ENCODE peak calls at places on chromosomes 11 and 22, in six cellular contexts. One of them, this sample, is unnamed.

GRCh38 chr22:33848251-33848650 is 72.0 kb downstream of the LARGE1 start:
- DNase-seq in OCI-LY7: no peak
- DNase-seq in HFF-Myc: no peak
- DNase-seq in body of pancreas: no peak
- DNase-seq in A549: no peak
- DNase-seq in AG04449: no peak
- DNase-seq in this sample: no peak

GRCh38 chr11:45945392-45945999 is 23.0 kb downstream of the LARGE2 start:
- DNase-seq in OCI-LY7: no peak
- DNase-seq in HFF-Myc: no peak
- DNase-seq in body of pancreas: no peak
- DNase-seq in A549: no peak
- DNase-seq in AG04449: no peak
- DNase-seq in this sample: no peak

GRCh38 chr22:23915230-23915754 is 21.1 kb downstream of the MIF start:
- DNase-seq in OCI-LY7: no peak
- DNase-seq in HFF-Myc: no peak
- DNase-seq in body of pancreas: no peak
- DNase-seq in A549: no peak
- DNase-seq in AG04449: no peak
- DNase-seq in this sample: no peak

GRCh38 chr11:76701701-76702100 is 31.2 kb upstream of the LRRC32 start:
- DNase-seq in OCI-LY7: no peak
- DNase-seq in HFF-Myc: no peak
- DNase-seq in body of pancreas: no peak
- DNase-seq in A549: no peak
- DNase-seq in AG04449: no peak
- DNase-seq in this sample: no peak

GRCh38 chr11:78078218-78079167 is 1.2 kb downstream of the NDUFC2 start:
- DNase-seq in OCI-LY7: peak; percentile 8
- DNase-seq in HFF-Myc: no peak
- DNase-seq in body of pancreas: no peak
- DNase-seq in A549: no peak
- DNase-seq in AG04449: no peak
- DNase-seq in this sample: no peak

GRCh38 chr11:69957849-69958248 is 120.3 kb upstream of the ANO1 start:
- DNase-seq in OCI-LY7: no peak
- DNase-seq in HFF-Myc: no peak
- DNase-seq in body of pancreas: no peak
- DNase-seq in A549: no peak
- DNase-seq in AG04449: no peak
- DNase-seq in this sample: no peak

GRCh38 chr11:111422494-111423249 is 43.6 kb upstream of the POU2AF1 start:
- DNase-seq in OCI-LY7: peak; percentile 92
- DNase-seq in HFF-Myc: no peak
- DNase-seq in body of pancreas: peak; percentile 73
- DNase-seq in A549: peak; percentile 6
- DNase-seq in AG04449: no peak
- DNase-seq in this sample: no peak

GRCh38 chr11:11789735-11790369 is 51.9 kb upstream of the USP47 start:
- DNase-seq in OCI-LY7: peak; percentile 8
- DNase-seq in HFF-Myc: no peak
- DNase-seq in body of pancreas: no peak
- DNase-seq in A549: peak; percentile 41
- DNase-seq in AG04449: no peak
- DNase-seq in this sample: no peak

GRCh38 chr22:44721206-44721605 is 19.2 kb downstream of the PRR5 start:
- DNase-seq in OCI-LY7: peak; percentile 14
- DNase-seq in HFF-Myc: no peak
- DNase-seq in body of pancreas: no peak
- DNase-seq in A549: no peak
- DNase-seq in AG04449: no peak
- DNase-seq in this sample: no peak

GRCh38 chr22:27859336-27859735 is 57.8 kb upstream of the MN1 start:
- DNase-seq in OCI-LY7: no peak
- DNase-seq in HFF-Myc: no peak
- DNase-seq in body of pancreas: no peak
- DNase-seq in A549: no peak
- DNase-seq in AG04449: no peak
- DNase-seq in this sample: no peak

GRCh38 chr11:1304376-1304775 is 5.1 kb downstream of the TOLLIP start:
- DNase-seq in OCI-LY7: no peak
- DNase-seq in HFF-Myc: no peak
- DNase-seq in body of pancreas: peak; percentile 75
- DNase-seq in A549: peak; percentile 25
- DNase-seq in AG04449: no peak
- DNase-seq in this sample: no peak

GRCh38 chr11:6320411-6321207 is at the start of gene CAVIN3:
- DNase-seq in OCI-LY7: no peak
- DNase-seq in HFF-Myc: no peak
- DNase-seq in body of pancreas: peak; percentile 74
- DNase-seq in A549: peak; percentile 23
- DNase-seq in AG04449: no peak
- DNase-seq in this sample: no peak

GRCh38 chr22:28883917-28884753 is 763 bp downstream of the ZNRF3 start:
- DNase-seq in OCI-LY7: peak; percentile 59
- DNase-seq in HFF-Myc: no peak
- DNase-seq in body of pancreas: peak; percentile 54
- DNase-seq in A549: peak; percentile 18
- DNase-seq in AG04449: no peak
- DNase-seq in this sample: no peak

GRCh38 chr22:37965940-37966664 is 12.6 kb downstream of the POLR2F start:
- DNase-seq in OCI-LY7: no peak
- DNase-seq in HFF-Myc: no peak
- DNase-seq in body of pancreas: no peak
- DNase-seq in A549: no peak
- DNase-seq in AG04449: no peak
- DNase-seq in this sample: peak; percentile 35

GRCh38 chr22:42342426-42343135 is 72.1 kb upstream of the TCF20 start:
- DNase-seq in OCI-LY7: no peak
- DNase-seq in HFF-Myc: no peak
- DNase-seq in body of pancreas: no peak
- DNase-seq in A549: no peak
- DNase-seq in AG04449: no peak
- DNase-seq in this sample: no peak
- H3K4me3 ChIP-seq in OCI-LY7: no peak overlapping the region
- H3K4me3 ChIP-seq in HFF-Myc: peak overlapping the region; percentile 35
- H3K4me3 ChIP-seq in body of pancreas: no peak overlapping the region
- H3K4me3 ChIP-seq in A549: peak overlapping the region; percentile 71
- H3K4me3 ChIP-seq in AG04449: peak overlapping the region; percentile 53
- H3K4me3 ChIP-seq in this sample: peak overlapping the region; percentile 26

GRCh38 chr11:25293166-25293565 is 796.3 kb downstream of the LUZP2 start:
- DNase-seq in OCI-LY7: no peak
- DNase-seq in HFF-Myc: no peak
- DNase-seq in body of pancreas: no peak
- DNase-seq in A549: no peak
- DNase-seq in AG04449: no peak
- DNase-seq in this sample: no peak

GRCh38 chr11:25298450-25298849 is 801.6 kb downstream of the LUZP2 start:
- DNase-seq in OCI-LY7: no peak
- DNase-seq in HFF-Myc: no peak
- DNase-seq in body of pancreas: no peak
- DNase-seq in A549: no peak
- DNase-seq in AG04449: no peak
- DNase-seq in this sample: no peak
- TF ChIP-seq CTCF in OCI-LY7: no peak
- TF ChIP-seq CTCF in HFF-Myc: no peak
- TF ChIP-seq CTCF in body of pancreas: no peak
- TF ChIP-seq CTCF in A549: no peak
- TF ChIP-seq CTCF in AG04449: no peak
- TF ChIP-seq CTCF in this sample: no peak

DNA sequence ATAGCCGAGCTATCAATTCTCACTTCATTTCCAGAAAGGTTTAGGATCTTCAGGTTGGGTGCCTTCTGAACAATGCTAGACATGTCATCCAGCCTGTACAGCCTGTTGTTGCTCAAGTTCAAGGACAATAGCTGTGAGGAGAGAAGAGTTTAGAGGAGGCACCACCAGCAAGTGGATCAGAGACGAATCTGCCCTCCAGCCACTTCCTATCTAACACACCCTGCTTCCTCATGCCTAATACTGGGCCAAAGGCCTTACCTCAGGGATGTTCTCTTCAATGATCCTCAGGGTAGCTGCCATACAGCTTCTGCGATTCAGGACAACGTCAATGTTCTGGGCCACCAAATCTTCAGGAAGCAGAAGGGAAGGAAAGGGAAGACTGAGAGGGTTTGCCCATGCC is 4.2 kb downstream of the NXF1 start:
- DNase-seq in OCI-LY7: no peak
- DNase-seq in HFF-Myc: no peak
- DNase-seq in body of pancreas: no peak
- DNase-seq in A549: no peak
- DNase-seq in AG04449: no peak
- DNase-seq in this sample: no peak
- H3K4me3 ChIP-seq in OCI-LY7: no peak overlapping the region
- H3K4me3 ChIP-seq in HFF-Myc: no peak overlapping the region
- H3K4me3 ChIP-seq in body of pancreas: no peak overlapping the region
- H3K4me3 ChIP-seq in A549: no peak overlapping the region
- H3K4me3 ChIP-seq in AG04449: no peak overlapping the region
- H3K4me3 ChIP-seq in this sample: no peak overlapping the region

GRCh38 chr11:2400761-2401435 is 348 bp downstream of the TSSC4 start:
- DNase-seq in OCI-LY7: no peak
- DNase-seq in HFF-Myc: no peak
- DNase-seq in body of pancreas: no peak
- DNase-seq in A549: no peak
- DNase-seq in AG04449: no peak
- DNase-seq in this sample: no peak

GRCh38 chr11:2400069-2400760 is at the start of gene TSSC4:
- DNase-seq in OCI-LY7: peak; percentile 100
- DNase-seq in HFF-Myc: peak; percentile 99
- DNase-seq in body of pancreas: peak; percentile 99
- DNase-seq in A549: peak; percentile 99
- DNase-seq in AG04449: peak; percentile 99
- DNase-seq in this sample: peak; percentile 98

GRCh38 chr11:2402890-2403645 is 2.5 kb downstream of the TSSC4 start:
- DNase-seq in OCI-LY7: no peak
- DNase-seq in HFF-Myc: no peak
- DNase-seq in body of pancreas: no peak
- DNase-seq in A549: no peak
- DNase-seq in AG04449: no peak
- DNase-seq in this sample: no peak

GRCh38 chr11:2402106-2402505 is 1.6 kb downstream of the TSSC4 start:
- DNase-seq in OCI-LY7: no peak
- DNase-seq in HFF-Myc: no peak
- DNase-seq in body of pancreas: no peak
- DNase-seq in A549: no peak
- DNase-seq in AG04449: no peak
- DNase-seq in this sample: no peak

DNA sequence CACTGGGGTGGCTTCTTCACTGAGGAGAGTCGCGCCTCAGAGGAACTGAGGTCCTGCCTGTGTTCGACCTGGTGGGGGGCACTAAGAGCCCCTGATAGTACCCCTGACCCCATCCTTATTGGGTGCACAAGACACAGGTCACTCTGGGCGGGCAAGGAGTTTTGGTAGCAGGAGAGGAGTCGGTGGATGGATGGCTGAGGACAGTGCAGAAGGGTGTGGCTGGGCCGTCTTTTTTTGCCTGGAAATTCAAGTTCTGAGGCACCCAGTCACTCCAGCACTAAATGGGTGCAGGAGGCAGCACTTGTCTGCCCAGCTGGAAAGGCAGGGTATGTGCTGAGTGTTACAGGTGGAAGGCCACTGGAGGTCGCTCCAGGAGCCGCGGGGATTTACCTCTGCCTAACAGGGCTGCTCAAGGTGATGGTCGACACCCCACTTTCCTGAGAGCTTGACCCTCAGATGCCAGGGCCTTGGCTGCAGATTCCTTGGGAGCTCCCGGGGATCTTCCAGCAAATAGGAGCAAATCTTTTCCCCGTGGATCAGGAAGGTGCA is 960 bp downstream of the TSSC4 start:
- DNase-seq in OCI-LY7: peak; percentile 39
- DNase-seq in HFF-Myc: no peak
- DNase-seq in body of pancreas: no peak
- DNase-seq in A549: peak; percentile 31
- DNase-seq in AG04449: no peak
- DNase-seq in this sample: no peak
- TF ChIP-seq CTCF in OCI-LY7: peak; percentile 68
- TF ChIP-seq CTCF in HFF-Myc: no peak
- TF ChIP-seq CTCF in body of pancreas: no peak
- TF ChIP-seq CTCF in A549: no peak
- TF ChIP-seq CTCF in AG04449: no peak
- TF ChIP-seq CTCF in this sample: peak; percentile 7

This sample was measured in retinal pigment epithelial cell.